ENCODE peak calls at places on chromosomes 7 and 10, in four cellular contexts. W is nephron progenitor cell, Y is NCI-H1417, M is kidney tubule cell. G is an unnamed sample.

GRCh38 chr10:105952153-105952552 is 1212.4 kb downstream of the SORCS1 start:
- DNase-seq in M (peak), Y (peak), W (peak), G (peak)

GRCh38 chr10:76333801-76334200 is 902.4 kb downstream of the LRMDA start:
- DNase-seq in W (no peak), Y (no peak), M (no peak), G (no peak)

GRCh38 chr10:49518982-49519578 is 19.8 kb downstream of the ERCC6 start:
- DNase-seq in W (peak), Y (peak), M (peak), G (peak)

GRCh38 chr7:17770710-17771375 is 169.5 kb downstream of the SNX13 start:
- DNase-seq in M (no peak), W (no peak), Y (peak), G (peak)

GRCh38 chr7:76008156-76008687 is 13.8 kb upstream of the TMEM120A start:
- DNase-seq in M (no peak), Y (no peak), W (no peak), G (no peak)

GRCh38 chr10:34743804-34744203 is 71.3 kb downstream of the PARD3 start:
- DNase-seq in M (peak), W (no peak), Y (no peak), G (peak)

GRCh38 chr7:28890137-28890536 is 68.0 kb downstream of the TRIL start:
- DNase-seq in W (no peak), Y (no peak), M (peak), G (no peak)

GRCh38 chr7:136890379-136890778 is 21.9 kb downstream of the CHRM2 start:
- DNase-seq in M (no peak), W (no peak), Y (no peak), G (no peak)

GRCh38 chr10:83076443-83076842 is 1062.9 kb upstream of the GHITM start:
- DNase-seq in Y (no peak), W (no peak), M (no peak), G (peak)

GRCh38 chr10:89369142-89370105 is 8.4 kb upstream of the IFIT1B start:
- DNase-seq in W (no peak), M (peak), Y (no peak), G (no peak)

GRCh38 chr7:44144968-44145418 is 3.9 kb upstream of the MYL7 start:
- DNase-seq in W (no peak), M (no peak), Y (no peak), G (no peak)

GRCh38 chr10:26557641-26558014 is 119.5 kb downstream of the APBB1IP start:
- DNase-seq in Y (no peak), W (no peak), M (peak), G (peak)

GRCh38 chr7:118080947-118081346 is 103.0 kb upstream of the LSM8 start:
- DNase-seq in M (peak), W (no peak), Y (no peak), G (peak)

GRCh38 chr7:31935115-31935514 is 135.1 kb downstream of the PDE1C start:
- DNase-seq in W (no peak), Y (no peak), M (no peak), G (no peak)

GRCh38 chr7:74272305-74273038 is 16.7 kb upstream of the CLIP2 start:
- DNase-seq in W (peak), Y (no peak), M (peak), G (peak)

GRCh38 chr7:132836746-132837145 is 245.1 kb downstream of the CHCHD3 start:
- DNase-seq in Y (no peak), W (no peak), M (peak), G (peak)

GRCh38 chr7:4760952-4761351 is 14.5 kb upstream of the AP5Z1 start:
- DNase-seq in W (no peak), Y (no peak), M (no peak), G (no peak)